ENCODE peak calls at places on chromosomes 4 and X, in six cellular contexts. X is cardiac fibroblast, N is astrocyte, W is body of pancreas, O is B cell, Q is psoas muscle. Y is an unnamed sample.
A peak's percentile ranks its signal among the peaks of the same experiment; 100 is the strongest.

GRCh38 chrX:15576019-15576418 is 24.7 kb downstream of the ACE2 start:
- DNase-seq in X (no peak), N (peak; percentile 13), W (no peak), O (no peak), Q (no peak), Y (no peak)

GRCh38 chrX:45449982-45450381 is 249.3 kb upstream of the DIPK2B start:
- DNase-seq in X (peak; percentile 53), N (peak; percentile 36), W (no peak), O (no peak), Q (no peak), Y (no peak)

GRCh38 chrX:53088136-53088974 is 5.6 kb upstream of the KANTR start:
- DNase-seq in X (peak; percentile 88), N (peak; percentile 76), W (peak; percentile 91), O (peak; percentile 79), Q (peak; percentile 83), Y (peak; percentile 44)

GRCh38 chr4:104015680-104016079 is 295.9 kb upstream of the TACR3 start:
- DNase-seq in X (peak; percentile 1), N (no peak), W (no peak), O (no peak), Q (no peak), Y (no peak)

GRCh38 chr4:57425610-57426009 is 315.4 kb upstream of the IGFBP7 start:
- DNase-seq in X (no peak), N (peak; percentile 49), W (no peak), O (no peak), Q (no peak), Y (no peak)

GRCh38 chr4:55545133-55545532 is 1.6 kb downstream of the CLOCK start:
- DNase-seq in X (peak; percentile 11), N (peak; percentile 34), W (no peak), O (no peak), Q (no peak), Y (no peak)

GRCh38 chr4:25861951-25862410 is 807 bp downstream of the SEL1L3 start:
- DNase-seq in X (peak; percentile 38), N (peak; percentile 26), W (peak; percentile 22), O (no peak), Q (no peak), Y (no peak)

GRCh38 chr4:65383589-65384305 is 286.5 kb downstream of the EPHA5 start:
- DNase-seq in X (no peak), N (peak; percentile 60), W (no peak), O (no peak), Q (no peak), Y (no peak)

GRCh38 chr4:117085185-117085701 is at the start of gene TRAM1L1:
- DNase-seq in X (peak; percentile 66), N (peak; percentile 59), W (peak; percentile 78), O (no peak), Q (peak; percentile 64), Y (peak; percentile 40)

GRCh38 chr4:39975488-39976089 is 2.1 kb downstream of the PDS5A start:
- DNase-seq in X (peak; percentile 45), N (peak; percentile 43), W (no peak), O (no peak), Q (no peak), Y (no peak)

GRCh38 chr4:169115897-169116254 is 105.8 kb upstream of the CBR4 start:
- DNase-seq in X (peak; percentile 92), N (peak; percentile 99), W (peak; percentile 67), O (no peak), Q (no peak), Y (no peak)

GRCh38 chrX:96436105-96436504 is 248.5 kb upstream of the DIAPH2 start:
- DNase-seq in X (peak; percentile 58), N (peak; percentile 55), W (no peak), O (no peak), Q (no peak), Y (no peak)

GRCh38 chr4:173121044-173121685 is 47.4 kb upstream of the GALNT7 start:
- DNase-seq in X (peak; percentile 46), N (peak; percentile 59), W (peak; percentile 37), O (no peak), Q (peak; percentile 15), Y (no peak)

GRCh38 chr4:152064753-152065152 is 303.9 kb upstream of the GATB start:
- DNase-seq in X (no peak), N (peak; percentile 42), W (no peak), O (no peak), Q (no peak), Y (no peak)

GRCh38 chr4:110287130-110287529 is 88.7 kb upstream of the ELOVL6 start:
- DNase-seq in X (peak; percentile 75), N (peak; percentile 82), W (no peak), O (no peak), Q (no peak), Y (no peak)

GRCh38 chr4:152577708-152578421 is 42.0 kb upstream of the FBXW7 start:
- DNase-seq in X (no peak), N (no peak), W (no peak), O (no peak), Q (no peak), Y (no peak)

GRCh38 chr4:83067058-83067639 is 32.2 kb downstream of the COPS4 start:
- DNase-seq in X (no peak), N (no peak), W (no peak), O (no peak), Q (no peak), Y (no peak)

GRCh38 chrX:124925681-124926080 is 394.0 kb upstream of the TEX13C start:
- DNase-seq in X (no peak), N (no peak), W (no peak), O (no peak), Q (no peak), Y (no peak)

GRCh38 chrX:49209434-49210251 is 9.7 kb upstream of the SYP start:
- DNase-seq in X (no peak), N (no peak), W (no peak), O (no peak), Q (no peak), Y (no peak)

GRCh38 chrX:40578039-40578438 is 2.7 kb upstream of the ATP6AP2 start:
- DNase-seq in X (no peak), N (no peak), W (no peak), O (no peak), Q (no peak), Y (no peak)

GRCh38 chrX:40576291-40576690 is 4.5 kb upstream of the ATP6AP2 start:
- DNase-seq in X (no peak), N (no peak), W (no peak), O (no peak), Q (no peak), Y (no peak)

GRCh38 chrX:40570346-40571093 is 10.2 kb upstream of the ATP6AP2 start:
- DNase-seq in X (no peak), N (no peak), W (no peak), O (peak; percentile 43), Q (no peak), Y (peak; percentile 50)

GRCh38 chrX:40571600-40571999 is 9.2 kb upstream of the ATP6AP2 start:
- DNase-seq in X (no peak), N (no peak), W (no peak), O (no peak), Q (no peak), Y (no peak)

GRCh38 chrX:40573763-40574162 is 7.0 kb upstream of the ATP6AP2 start:
- DNase-seq in X (peak; percentile 24), N (no peak), W (no peak), O (no peak), Q (no peak), Y (no peak)
- TF ChIP-seq CTCF in X (peak; percentile 76), N (peak; percentile 41), W (peak; percentile 33), O (peak; percentile 56), Q (no peak), Y (peak; percentile 53)

GRCh38 chrX:34632404-34632803 is 24.7 kb downstream of the TMEM47 start:
- DNase-seq in X (peak; percentile 22), N (no peak), W (no peak), O (no peak), Q (no peak), Y (no peak)

GRCh38 chrX:34642849-34643248 is 14.2 kb downstream of the TMEM47 start:
- DNase-seq in X (no peak), N (no peak), W (no peak), O (no peak), Q (no peak), Y (no peak)

DNA sequence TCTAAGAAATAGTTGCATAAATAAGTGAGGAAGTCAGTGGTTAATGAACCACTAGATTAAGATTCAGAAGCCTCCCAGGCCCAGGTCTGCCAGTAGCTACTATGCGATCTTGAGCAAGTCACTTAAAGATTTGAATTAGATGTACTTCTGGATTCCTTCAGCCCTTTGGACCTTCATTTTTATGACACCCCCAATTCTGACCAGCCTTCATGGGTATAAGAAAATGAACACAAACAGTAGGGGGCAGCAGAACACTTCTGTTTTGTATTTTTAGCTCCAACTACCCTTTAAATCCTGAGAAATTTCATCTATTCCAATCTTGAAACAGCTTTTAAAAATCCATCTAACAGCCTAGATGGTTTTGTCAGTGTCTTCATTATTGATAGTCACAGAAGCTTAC is 19.0 kb downstream of the TMEM47 start:
- DNase-seq in X (peak; percentile 57), N (no peak), W (no peak), O (no peak), Q (no peak), Y (no peak)
- TF ChIP-seq CTCF in X (peak; percentile 31), N (peak; percentile 30), W (peak; percentile 34), O (no peak), Q (peak; percentile 65), Y (no peak)

DNA sequence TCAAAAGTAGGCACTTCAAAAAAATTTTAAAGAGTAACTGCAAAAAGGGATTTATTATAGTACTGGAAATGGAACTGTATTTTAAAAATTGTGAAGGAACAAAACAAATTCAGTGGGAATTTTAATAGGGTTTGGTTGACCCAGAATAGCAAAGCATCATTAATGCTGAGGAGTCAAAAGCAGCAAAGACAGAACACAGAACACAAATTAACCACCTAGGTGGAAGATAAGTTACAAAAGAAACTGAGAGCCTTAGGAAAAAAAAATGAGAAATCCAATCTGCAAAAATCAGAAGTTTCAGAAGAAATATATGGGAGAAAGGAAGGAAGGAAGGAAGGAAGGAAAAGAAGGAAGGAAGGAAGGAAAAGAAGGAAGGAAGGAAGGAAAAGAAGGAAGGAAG is 49.2 kb upstream of the NAF1 start:
- DNase-seq in X (no peak), N (no peak), W (no peak), O (no peak), Q (no peak), Y (no peak)
- TF ChIP-seq CTCF in X (no peak), N (no peak), W (no peak), O (no peak), Q (no peak), Y (no peak)

GRCh38 chr4:8441499-8442091 is 1.0 kb downstream of the TRMT44 start:
- DNase-seq in X (no peak), N (no peak), W (no peak), O (no peak), Q (no peak), Y (no peak)

GRCh38 chr4:8439168-8439567 is 1.4 kb downstream of the ACOX3 start:
- DNase-seq in X (peak; percentile 10), N (no peak), W (peak; percentile 74), O (no peak), Q (no peak), Y (no peak)

GRCh38 chr4:8439914-8440490 is 521 bp downstream of the ACOX3 start:
- DNase-seq in X (peak; percentile 43), N (no peak), W (no peak), O (peak; percentile 46), Q (no peak), Y (peak; percentile 72)

GRCh38 chr4:8440491-8441311 is at the start of the genes ACOX3 and TRMT44:
- DNase-seq in X (peak; percentile 95), N (peak; percentile 84), W (peak; percentile 91), O (peak; percentile 92), Q (peak; percentile 92), Y (peak; percentile 86)

DNA sequence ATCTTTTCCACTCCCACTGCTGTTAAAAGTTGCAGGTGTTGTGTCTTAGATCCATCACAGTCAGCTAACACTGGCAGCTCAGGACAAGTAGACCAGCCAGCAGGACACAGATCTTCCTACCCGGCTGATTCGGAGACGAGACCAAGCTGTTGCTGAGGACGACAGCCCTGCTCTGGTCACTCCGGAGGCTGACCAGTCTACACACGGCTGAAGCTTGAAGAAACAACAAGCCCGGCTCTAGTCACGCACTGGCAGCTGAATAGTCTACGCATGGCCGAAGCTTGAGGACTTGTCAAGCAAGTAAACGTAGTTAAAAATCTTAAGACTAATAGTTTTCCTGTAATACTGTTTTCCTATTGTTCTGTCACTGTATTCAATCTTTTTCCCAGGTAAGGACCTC is 1.8 kb downstream of the ACOX3 start:
- DNase-seq in X (no peak), N (no peak), W (peak; percentile 25), O (no peak), Q (no peak), Y (no peak)
- TF ChIP-seq CTCF in X (no peak), N (no peak), W (no peak), O (no peak), Q (no peak), Y (no peak)